ENCODE peak calls at places on chromosome 12, in five cellular contexts. N, Z, A, H and S are unnamed samples.

GRCh38 chr12:32535260-32535999 is 136.1 kb downstream of the FGD4 start:
- DNase-seq in N (peak; percentile 88), Z (peak; percentile 81), A (peak; percentile 89), H (peak; percentile 56), S (peak; percentile 86)

GRCh38 chr12:6724409-6724797 is 557 bp downstream of the COPS7A start:
- DNase-seq in N (peak; percentile 27), Z (peak; percentile 56), A (no peak), H (peak; percentile 24), S (no peak)

GRCh38 chr12:25084816-25085215 is 110.1 kb downstream of the DNAI7 start:
- DNase-seq in N (no peak), Z (no peak), A (no peak), H (no peak), S (no peak)

GRCh38 chr12:111838353-111838752 is 3.7 kb upstream of the MAPKAPK5 start:
- DNase-seq in N (no peak), Z (no peak), A (no peak), H (peak; percentile 23), S (no peak)

GRCh38 chr12:65280306-65280705 is 1.8 kb downstream of the MSRB3 start:
- DNase-seq in N (no peak), Z (no peak), A (no peak), H (no peak), S (no peak)

GRCh38 chr12:68119724-68120211 is 39.8 kb downstream of the IFNG start:
- DNase-seq in N (no peak), Z (no peak), A (no peak), H (no peak), S (no peak)

GRCh38 chr12:41424651-41425050 is 236.5 kb downstream of the PDZRN4 start:
- DNase-seq in N (no peak), Z (no peak), A (no peak), H (no peak), S (no peak)

GRCh38 chr12:13101854-13102375 is 1.6 kb downstream of the GSG1 start:
- DNase-seq in N (no peak), Z (no peak), A (no peak), H (peak; percentile 77), S (no peak)

GRCh38 chr12:28378749-28379148 is 188.5 kb downstream of the CCDC91 start:
- DNase-seq in N (no peak), Z (no peak), A (no peak), H (no peak), S (no peak)

GRCh38 chr12:321606-322326 is 59.1 kb upstream of the SLC6A13 start:
- DNase-seq in N (no peak), Z (no peak), A (no peak), H (peak; percentile 31), S (no peak)

GRCh38 chr12:109451400-109451799 is 25.7 kb downstream of the KCTD10 start:
- DNase-seq in N (no peak), Z (no peak), A (no peak), H (no peak), S (no peak)

GRCh38 chr12:44157359-44157758 is 321.5 kb downstream of the TMEM117 start:
- DNase-seq in N (no peak), Z (no peak), A (no peak), H (no peak), S (no peak)

GRCh38 chr12:47777741-47778558 is 4.9 kb downstream of the SLC48A1 start:
- DNase-seq in N (peak; percentile 67), Z (peak; percentile 52), A (peak; percentile 49), H (no peak), S (peak; percentile 41)

GRCh38 chr12:42166501-42166900 is 21.8 kb upstream of the GXYLT1 start:
- DNase-seq in N (no peak), Z (no peak), A (no peak), H (no peak), S (no peak)

GRCh38 chr12:131223791-131224567 is 270.3 kb downstream of the ADGRD1 start:
- DNase-seq in N (no peak), Z (peak; percentile 74), A (no peak), H (no peak), S (no peak)

GRCh38 chr12:19643635-19644034 is 204.3 kb downstream of the AEBP2 start:
- DNase-seq in N (no peak), Z (no peak), A (no peak), H (peak; percentile 64), S (no peak)

GRCh38 chr12:62725781-62726180 is 209.2 kb downstream of the PPM1H start:
- DNase-seq in N (no peak), Z (no peak), A (no peak), H (no peak), S (no peak)

GRCh38 chr12:57240069-57240921 is 10.7 kb downstream of the STAC3 start:
- DNase-seq in N (peak; percentile 52), Z (peak; percentile 83), A (peak; percentile 49), H (peak; percentile 85), S (peak; percentile 68)

GRCh38 chr12:126588586-126589249 is 1523.5 kb downstream of the AACS start:
- DNase-seq in N (no peak), Z (no peak), A (no peak), H (no peak), S (no peak)

GRCh38 chr12:124509300-124509675 is 58.1 kb downstream of the NCOR2 start:
- DNase-seq in N (no peak), Z (no peak), A (no peak), H (no peak), S (no peak)
- H3K4me1 ChIP-seq in N (peaks cover 100% of the 10 kb centered on the region), Z (peaks cover 40% of the 10 kb centered on the region), A (peaks cover 100% of the 10 kb centered on the region), H (peaks cover 78% of the 10 kb centered on the region), S (peaks cover 74% of the 10 kb centered on the region)

GRCh38 chr12:71440393-71441349 is 1.1 kb downstream of the LGR5 start:
- DNase-seq in N (peak; percentile 62), Z (peak; percentile 54), A (no peak), H (peak; percentile 32), S (no peak)
- H3K4me3 ChIP-seq in N (peak overlapping the region; percentile 49), Z (no peak overlapping the region), A (peak overlapping the region; percentile 62), H (peak overlapping the region; percentile 56), S (peak overlapping the region; percentile 48)

GRCh38 chr12:94500831-94501567 is 41.3 kb upstream of the CEP83 start:
- DNase-seq in N (no peak), Z (no peak), A (no peak), H (no peak), S (no peak)

GRCh38 chr12:94507455-94507854 is 47.8 kb upstream of the CEP83 start:
- DNase-seq in N (no peak), Z (no peak), A (no peak), H (no peak), S (no peak)

GRCh38 chr12:94498698-94499097 is 39.0 kb upstream of the CEP83 start:
- DNase-seq in N (no peak), Z (no peak), A (no peak), H (no peak), S (no peak)

GRCh38 chr12:94509317-94509716 is 49.6 kb upstream of the CEP83 start:
- DNase-seq in N (no peak), Z (no peak), A (no peak), H (no peak), S (no peak)

DNA sequence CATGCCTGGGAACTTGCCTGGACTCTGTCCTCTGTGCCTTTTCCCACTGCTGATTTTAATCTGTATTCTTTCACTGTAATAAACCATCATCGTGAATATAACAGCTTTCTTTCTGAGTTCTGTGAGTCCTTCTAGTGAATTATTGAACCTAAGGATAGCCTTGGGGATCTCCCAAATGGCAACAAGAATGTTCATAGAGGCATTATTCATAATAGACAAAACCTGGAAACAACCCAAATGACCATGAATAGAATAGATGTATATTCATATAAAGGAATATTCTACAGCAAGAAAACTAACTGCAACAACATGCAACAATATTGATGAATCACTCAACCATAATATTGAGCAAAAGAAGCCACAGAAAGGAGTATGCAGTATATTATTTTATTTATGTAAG is 44.7 kb upstream of the CEP83 start:
- DNase-seq in N (no peak), Z (no peak), A (no peak), H (no peak), S (no peak)
- H3K4me1 ChIP-seq in N (no peaks in the 10 kb centered on the region), Z (no peaks in the 10 kb centered on the region), A (no peaks in the 10 kb centered on the region), H (no peaks in the 10 kb centered on the region), S (no peaks in the 10 kb centered on the region)

DNA sequence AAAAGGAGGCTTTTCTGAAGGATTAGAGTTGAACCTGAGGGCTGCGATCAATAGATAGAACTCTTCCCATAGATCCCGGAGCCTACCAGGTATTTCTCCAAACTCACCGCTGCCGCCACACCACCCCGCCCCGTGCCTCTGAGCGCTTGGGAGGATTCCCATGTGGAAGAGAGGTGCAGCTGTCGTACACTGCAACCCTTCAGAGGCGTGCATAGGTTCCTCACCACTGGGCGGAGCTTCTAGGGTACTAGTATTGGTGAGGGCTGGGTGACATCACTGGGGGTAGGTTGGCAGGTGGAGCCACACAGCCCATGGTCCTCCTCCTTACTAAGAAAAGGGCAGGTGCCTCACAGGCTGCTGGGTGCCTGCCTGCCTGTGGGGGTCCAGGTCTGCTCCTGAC is 127.0 kb downstream of the TSPAN9 start:
- DNase-seq in N (no peak), Z (no peak), A (no peak), H (no peak), S (peak; percentile 54)
- H3K4me3 ChIP-seq in N (no peak overlapping the region), Z (no peak overlapping the region), A (peak overlapping the region; percentile 76), H (no peak overlapping the region), S (peak overlapping the region; percentile 70)